ENCODE peak calls at places on chromosomes 7 and 10, in eight cellular contexts. T is AG08396, N is IMR-90, Z is AG09309, Q is activated T-cell treated with anti-CD3 and anti-CD28 coated beads for 1 hour, L is bronchial epithelial cell, G is KBM-7, F is cardiac muscle cell. H is an unnamed sample.

GRCh38 chr7:37000514-37000913 is 276.2 kb upstream of the AOAH start:
- DNase-seq in Z (no peak), L (no peak), N (no peak), T (no peak), Q (no peak), G (no peak), F (no peak), H (no peak)

GRCh38 chr10:49398000-49398861 is 2.3 kb upstream of the DRGX start:
- DNase-seq in T (peak), Z (no peak), Q (peak), L (peak), F (peak), G (peak), N (peak), H (peak)

GRCh38 chr7:118590107-118590506 is 365.6 kb downstream of the ANKRD7 start:
- DNase-seq in N (no peak), T (no peak), F (peak), G (peak), Z (no peak), L (peak), Q (no peak), H (no peak)

GRCh38 chr7:78018541-78019456 is 220.2 kb downstream of the PHTF2 start:
- DNase-seq in Z (no peak), T (peak), N (peak), L (no peak), G (peak), Q (peak), F (no peak), H (peak)

GRCh38 chr10:97534746-97535367 is 36.1 kb downstream of the UBTD1 start:
- DNase-seq in Q (peak), N (no peak), L (no peak), F (peak), T (peak), G (peak), Z (no peak), H (no peak)

GRCh38 chr7:75937958-75938786 is 23.2 kb downstream of the POR start:
- DNase-seq in G (no peak), T (peak), Z (peak), L (no peak), F (no peak), Q (no peak), N (peak), H (peak)

GRCh38 chr10:132142396-132143161 is 44.2 kb upstream of the DPYSL4 start:
- DNase-seq in Q (peak), N (no peak), L (no peak), T (peak), F (peak), G (peak), Z (no peak), H (no peak)

GRCh38 chr7:15370441-15370840 is 191.4 kb downstream of the AGMO start:
- DNase-seq in F (no peak), T (no peak), Z (no peak), Q (no peak), G (no peak), N (no peak), L (no peak), H (no peak)

GRCh38 chr7:55075464-55075971 is 56.7 kb downstream of the EGFR start:
- DNase-seq in N (no peak), Q (no peak), T (no peak), G (no peak), L (no peak), Z (no peak), F (no peak), H (no peak)

GRCh38 chr7:110922906-110923305 is 168.0 kb upstream of the LRRN3 start:
- DNase-seq in L (peak), T (peak), Q (no peak), N (peak), G (no peak), F (no peak), Z (no peak), H (no peak)

GRCh38 chr7:95736635-95737034 is 35.7 kb upstream of the DYNC1I1 start:
- DNase-seq in Q (no peak), L (no peak), G (no peak), Z (no peak), F (no peak), T (no peak), N (no peak), H (no peak)

GRCh38 chr10:61451357-61451756 is 1.8 kb downstream of the TMEM26 start:
- DNase-seq in Q (no peak), Z (no peak), T (no peak), N (no peak), L (no peak), G (no peak), F (no peak), H (no peak)

GRCh38 chr7:105149827-105150226 is 135.8 kb downstream of the KMT2E start:
- DNase-seq in L (peak), G (no peak), Q (no peak), N (peak), Z (peak), F (no peak), T (peak), H (no peak)

GRCh38 chr7:132577206-132578049 is 1.2 kb upstream of the PLXNA4 start:
- DNase-seq in L (no peak), T (peak), N (peak), Q (no peak), F (peak), G (peak), Z (peak), H (peak)

GRCh38 chr10:90993340-90993739 is 72.5 kb upstream of the ANKRD1 start:
- DNase-seq in Q (no peak), G (no peak), T (no peak), L (no peak), F (no peak), Z (peak), N (no peak), H (no peak)

GRCh38 chr10:14557573-14557972 is 217.1 kb downstream of the FAM107B start:
- DNase-seq in L (no peak), Z (no peak), N (no peak), F (no peak), G (no peak), T (no peak), Q (no peak), H (no peak)

GRCh38 chr10:24440817-24441790 is 232.2 kb downstream of the KIAA1217 start:
- DNase-seq in T (no peak), G (no peak), L (no peak), N (peak), Q (no peak), Z (no peak), F (no peak), H (no peak)

GRCh38 chr7:80611779-80612178 is 26.7 kb upstream of the CD36 start:
- DNase-seq in Q (no peak), F (no peak), Z (peak), N (peak), L (peak), T (peak), G (no peak), H (peak)

GRCh38 chr7:100604976-100605911 is 3.1 kb downstream of the PCOLCE start:
- DNase-seq in Z (no peak), Q (no peak), N (no peak), L (peak), T (no peak), G (no peak), F (peak), H (peak)

GRCh38 chr7:20577362-20578069 is 38.0 kb upstream of the ABCB5 start:
- DNase-seq in T (no peak), F (peak), N (no peak), G (peak), Z (no peak), Q (no peak), L (no peak), H (no peak)

GRCh38 chr7:47503283-47503682 is 78.6 kb downstream of the TNS3 start:
- DNase-seq in F (no peak), L (peak), Q (no peak), T (no peak), N (peak), Z (no peak), G (no peak), H (no peak)

GRCh38 chr10:61992059-61992460 is 90.6 kb downstream of the ARID5B start:
- DNase-seq in G (no peak), Z (no peak), Q (no peak), L (peak), N (peak), F (no peak), T (no peak), H (peak)

GRCh38 chr10:121138112-121138860 is 287.1 kb downstream of the WDR11 start:
- DNase-seq in F (no peak), Z (no peak), T (no peak), Q (no peak), G (no peak), L (no peak), N (no peak), H (no peak)

GRCh38 chr10:31549936-31550335 is 230.9 kb downstream of the ZEB1 start:
- DNase-seq in G (no peak), F (no peak), N (no peak), T (no peak), Q (no peak), Z (peak), L (peak), H (no peak)

GRCh38 chr10:23156447-23157150 is 35.5 kb upstream of the PTF1A start:
- DNase-seq in T (no peak), G (no peak), Q (no peak), Z (no peak), L (no peak), N (no peak), F (no peak), H (no peak)

GRCh38 chr10:12960431-12960898 is 41.0 kb downstream of the CCDC3 start:
- DNase-seq in Q (no peak), G (no peak), T (no peak), L (no peak), Z (no peak), N (peak), F (no peak), H (peak)

GRCh38 chr7:47901542-47901941 is 46.7 kb downstream of the PKD1L1 start:
- DNase-seq in Q (no peak), G (no peak), N (peak), T (no peak), F (no peak), Z (no peak), L (no peak), H (no peak)

GRCh38 chr10:71576842-71577241 is 142.7 kb downstream of the C10orf105 start:
- DNase-seq in N (no peak), F (no peak), Q (no peak), T (no peak), Z (no peak), G (no peak), L (no peak), H (no peak)

GRCh38 chr10:98416589-98416988 is 1.6 kb upstream of the PYROXD2 start:
- DNase-seq in F (no peak), Q (no peak), Z (no peak), N (no peak), G (no peak), T (no peak), L (no peak), H (no peak)

GRCh38 chr10:86373251-86373650 is 6.7 kb upstream of the GRID1 start:
- DNase-seq in N (no peak), Z (no peak), F (no peak), T (no peak), L (no peak), Q (no peak), G (no peak), H (no peak)

GRCh38 chr7:47795631-47796030 is 152.6 kb downstream of the PKD1L1 start:
- DNase-seq in Z (peak), F (no peak), T (peak), L (no peak), G (no peak), Q (no peak), N (peak), H (no peak)

GRCh38 chr10:19588608-19589007 is 227.6 kb upstream of the PLXDC2 start:
- DNase-seq in Q (no peak), T (no peak), F (no peak), L (no peak), G (no peak), Z (no peak), N (no peak), H (no peak)

GRCh38 chr10:81027223-81027622 is 489.5 kb downstream of the SH2D4B start:
- DNase-seq in Q (no peak), L (no peak), G (no peak), Z (no peak), N (no peak), F (no peak), T (no peak), H (no peak)

GRCh38 chr10:77974396-77975074 is 48.0 kb upstream of the DLG5 start:
- DNase-seq in Q (no peak), G (peak), N (peak), Z (no peak), L (peak), T (peak), F (peak), H (peak)

GRCh38 chr10:116469437-116469836 is 41.8 kb downstream of the PNLIPRP3 start:
- DNase-seq in Q (no peak), G (no peak), F (no peak), Z (no peak), T (no peak), L (no peak), N (peak), H (no peak)

H was measured in mucosa of gallbladder.